ENCODE peak calls at places on chromosome 4, in eight cellular contexts. Z is body of pancreas, M is Caco-2, H is HCT116, O is heart left ventricle, Q is hepatocyte, U is prostate gland, I is A549. A is an unnamed sample.
A peak's percentile ranks its signal among the peaks of the same experiment; 100 is the strongest.

GRCh38 chr4:125891597-125892258 is 577.0 kb downstream of the FAT4 start:
- DNase-seq in I (no peak), H (no peak), U (no peak), Q (peak; percentile 43), M (no peak), Z (no peak), O (no peak), A (peak; percentile 17)

GRCh38 chr4:157824006-157824405 is 348.8 kb downstream of the GASK1B start:
- DNase-seq in U (no peak), M (no peak), Q (no peak), I (no peak), H (no peak), Z (no peak), O (no peak), A (no peak)

GRCh38 chr4:15479089-15479912 is 9.6 kb downstream of the CC2D2A start:
- DNase-seq in U (peak; percentile 39), Z (peak; percentile 51), O (peak; percentile 39), M (peak; percentile 81), I (peak; percentile 84), Q (peak; percentile 86), H (peak; percentile 82), A (peak; percentile 77)

GRCh38 chr4:156575430-156576073 is 396.0 kb downstream of the PDGFC start:
- DNase-seq in H (no peak), U (no peak), I (no peak), Q (no peak), M (no peak), O (no peak), Z (no peak), A (no peak)

GRCh38 chr4:54723220-54723619 is 65.5 kb downstream of the KIT start:
- DNase-seq in I (no peak), M (no peak), Z (no peak), Q (no peak), H (no peak), U (no peak), O (no peak), A (no peak)

GRCh38 chr4:52560844-52561280 is 98.2 kb downstream of the USP46 start:
- DNase-seq in Q (no peak), Z (no peak), M (no peak), O (no peak), H (no peak), U (no peak), I (no peak), A (peak; percentile 61)

GRCh38 chr4:157887316-157887715 is 285.5 kb downstream of the GASK1B start:
- DNase-seq in Q (no peak), I (no peak), O (no peak), H (no peak), Z (no peak), M (no peak), U (no peak), A (no peak)

GRCh38 chr4:151563194-151563593 is 154.2 kb downstream of the FHIP1A start:
- DNase-seq in Q (peak; percentile 26), H (no peak), O (no peak), M (no peak), I (no peak), Z (peak; percentile 52), U (peak; percentile 69), A (no peak)

GRCh38 chr4:150209140-150209829 is 131.0 kb downstream of the DCLK2 start:
- DNase-seq in I (peak; percentile 69), Z (peak; percentile 82), O (peak; percentile 68), U (peak; percentile 40), M (peak; percentile 68), H (peak; percentile 49), Q (peak; percentile 66), A (peak; percentile 63)

GRCh38 chr4:105147226-105148151 is 813 bp downstream of the TET2 start:
- DNase-seq in H (no peak), M (no peak), O (peak; percentile 26), Q (peak; percentile 48), U (peak; percentile 46), Z (peak; percentile 45), I (peak; percentile 24), A (peak; percentile 81)

GRCh38 chr4:126604273-126604867 is 1028.4 kb upstream of the INTU start:
- DNase-seq in U (no peak), O (peak; percentile 37), I (peak; percentile 30), Z (no peak), Q (peak; percentile 62), M (no peak), H (peak; percentile 27), A (no peak)

GRCh38 chr4:20487852-20488251 is 212.4 kb upstream of the PACRGL start:
- DNase-seq in M (no peak), Q (no peak), O (no peak), H (no peak), I (no peak), U (no peak), Z (no peak), A (no peak)

GRCh38 chr4:33890841-33891240 is 2353.5 kb downstream of the ARAP2 start:
- DNase-seq in Z (no peak), I (no peak), U (no peak), H (no peak), M (no peak), Q (no peak), O (no peak), A (no peak)

GRCh38 chr4:156799121-156799589 is 172.4 kb downstream of the PDGFC start:
- DNase-seq in Q (no peak), U (no peak), I (no peak), Z (no peak), O (no peak), H (no peak), M (no peak), A (no peak)

GRCh38 chr4:45472490-45472889 is 651.4 kb downstream of the GABRG1 start:
- DNase-seq in Q (no peak), H (no peak), U (no peak), M (no peak), I (no peak), Z (no peak), O (no peak), A (no peak)

GRCh38 chr4:53377319-53378170 is at the start of gene FIP1L1:
- DNase-seq in O (peak; percentile 96), Z (peak; percentile 98), H (peak; percentile 88), U (peak; percentile 94), M (peak; percentile 93), Q (peak; percentile 98), I (peak; percentile 89), A (peak; percentile 97)

GRCh38 chr4:8538703-8539567 is 41.3 kb upstream of the GPR78 start:
- DNase-seq in Z (peak; percentile 52), M (no peak), O (peak; percentile 16), H (peak; percentile 81), U (no peak), Q (no peak), I (peak; percentile 57), A (peak; percentile 95)

GRCh38 chr4:54513231-54513630 is 144.5 kb upstream of the KIT start:
- DNase-seq in U (no peak), M (no peak), H (no peak), O (peak; percentile 51), I (no peak), Z (no peak), Q (peak; percentile 19), A (peak; percentile 95)

GRCh38 chr4:165737309-165737972 is 135.6 kb upstream of the TLL1 start:
- DNase-seq in O (no peak), M (no peak), Z (no peak), H (no peak), I (no peak), Q (no peak), U (no peak), A (no peak)

GRCh38 chr4:118757761-118758213 is 72.6 kb downstream of the METTL14 start:
- DNase-seq in I (no peak), M (no peak), O (no peak), Q (peak; percentile 17), H (no peak), U (no peak), Z (no peak), A (no peak)

GRCh38 chr4:118755438-118756226 is 70.4 kb downstream of the METTL14 start:
- DNase-seq in Q (no peak), M (no peak), Z (no peak), U (no peak), H (no peak), O (no peak), I (no peak), A (no peak)

GRCh38 chr4:118754890-118755289 is 69.7 kb downstream of the METTL14 start:
- DNase-seq in U (no peak), H (no peak), O (no peak), Q (no peak), M (no peak), Z (no peak), I (no peak), A (no peak)

GRCh38 chr4:118756958-118757357 is 71.8 kb downstream of the METTL14 start:
- DNase-seq in Z (no peak), M (no peak), Q (no peak), U (no peak), O (no peak), I (no peak), H (no peak), A (no peak)

DNA sequence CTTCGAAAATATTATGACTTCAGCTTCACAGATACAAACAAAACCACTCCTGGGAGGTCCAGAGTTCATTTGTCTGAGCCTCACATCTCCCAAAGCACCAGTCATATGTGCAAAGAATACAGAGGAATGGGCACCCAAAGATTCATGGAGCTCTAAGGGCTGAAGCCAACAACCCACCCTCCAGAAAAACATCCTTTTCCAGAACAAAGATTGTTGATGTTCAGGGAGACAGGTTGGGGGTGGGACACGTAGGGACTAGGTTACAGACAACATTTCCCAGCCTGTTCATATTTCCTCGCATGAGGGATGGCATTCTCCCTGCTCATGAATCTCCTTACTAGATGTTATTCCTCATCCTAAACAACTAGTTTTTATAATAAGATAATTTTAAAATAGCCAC is 71.2 kb downstream of the METTL14 start:
- DNase-seq in O (no peak), I (no peak), Q (no peak), U (no peak), Z (no peak), M (no peak), H (no peak), A (no peak)
- H3K4me1 ChIP-seq in O (peaks cover 80% of the 10 kb centered on the region), I (no peaks in the 10 kb centered on the region), Q (peaks cover 49% of the 10 kb centered on the region), U (no peaks in the 10 kb centered on the region), Z (peaks cover 40% of the 10 kb centered on the region), M (peaks cover 3% of the 10 kb centered on the region), H (no peaks in the 10 kb centered on the region), A (peaks cover 78% of the 10 kb centered on the region)

DNA sequence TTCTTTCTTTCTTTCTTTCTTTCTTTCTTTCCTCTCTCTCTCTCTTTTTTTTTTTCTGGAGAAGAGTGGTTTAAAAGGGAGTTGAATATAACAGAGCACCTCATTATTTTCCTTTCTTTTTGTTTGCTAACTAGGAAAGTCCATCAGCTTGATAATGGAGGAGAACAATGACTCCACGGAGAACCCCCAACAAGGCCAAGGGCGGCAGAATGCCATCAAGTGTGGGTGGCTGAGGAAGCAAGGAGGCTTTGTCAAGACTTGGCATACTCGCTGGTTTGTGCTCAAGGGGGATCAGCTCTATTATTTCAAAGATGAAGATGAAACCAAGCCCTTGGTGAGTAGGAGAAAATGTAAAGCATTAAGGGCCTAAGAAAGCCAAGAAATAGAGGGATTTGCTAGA is 95.4 kb downstream of the ARHGAP24 start:
- DNase-seq in Q (no peak), U (no peak), Z (no peak), I (no peak), O (no peak), M (no peak), H (no peak), A (no peak)
- H3K4me1 ChIP-seq in Q (no peaks in the 10 kb centered on the region), U (no peaks in the 10 kb centered on the region), Z (peaks cover 3% of the 10 kb centered on the region), I (no peaks in the 10 kb centered on the region), O (no peaks in the 10 kb centered on the region), M (no peaks in the 10 kb centered on the region), H (no peaks in the 10 kb centered on the region), A (peaks cover 3% of the 10 kb centered on the region)

GRCh38 chr4:10114147-10114546 is 2.5 kb downstream of the WDR1 start:
- DNase-seq in U (no peak), H (no peak), Q (no peak), I (no peak), M (no peak), O (no peak), Z (no peak), A (peak; percentile 84)
- H3K4me1 ChIP-seq in U (peaks cover 21% of the 10 kb centered on the region), H (peaks cover 9% of the 10 kb centered on the region), Q (peaks cover 16% of the 10 kb centered on the region), I (peaks cover 23% of the 10 kb centered on the region), M (peaks cover 9% of the 10 kb centered on the region), O (peaks cover 45% of the 10 kb centered on the region), Z (peaks cover 23% of the 10 kb centered on the region), A (peaks cover 63% of the 10 kb centered on the region)

GRCh38 chr4:110632506-110633357 is 9.9 kb upstream of the PITX2 start:
- DNase-seq in H (no peak), I (no peak), Z (no peak), U (no peak), M (no peak), O (no peak), Q (no peak), A (peak; percentile 83)
- H3K4me1 ChIP-seq in H (peaks cover 4% of the 10 kb centered on the region), I (no peaks in the 10 kb centered on the region), Z (peaks cover 34% of the 10 kb centered on the region), U (no peaks in the 10 kb centered on the region), M (peaks cover under 1% of the 10 kb centered on the region), O (peaks cover 17% of the 10 kb centered on the region), Q (peaks cover 4% of the 10 kb centered on the region), A (peaks cover 10% of the 10 kb centered on the region)

A was measured in osteoblast.